ENCODE peak calls at places on chromosomes 1 and 21, in eight cellular contexts. One of them, this sample, is unnamed.

GRCh38 chr1:55214903-55215193 is 316 bp downstream of the USP24 start:
- DNase-seq in AG04450: no peak
- DNase-seq in A549: no peak
- DNase-seq in CD4-positive, CD25-positive, alpha-beta regulatory T cell: no peak
- DNase-seq in GM12878: no peak
- DNase-seq in right cardiac atrium: peak
- DNase-seq in mammary epithelial cell: no peak
- DNase-seq in PC-9: peak
- DNase-seq in this sample: no peak

GRCh38 chr1:175073054-175073453 is 5.4 kb downstream of the TNN start:
- DNase-seq in right cardiac atrium: no peak
- DNase-seq in A549: no peak
- DNase-seq in CD4-positive, CD25-positive, alpha-beta regulatory T cell: no peak
- DNase-seq in mammary epithelial cell: no peak
- DNase-seq in PC-9: no peak
- DNase-seq in GM12878: no peak
- DNase-seq in AG04450: no peak
- DNase-seq in this sample: no peak

GRCh38 chr1:226975259-226975908 is 35.3 kb downstream of the COQ8A start:
- DNase-seq in CD4-positive, CD25-positive, alpha-beta regulatory T cell: no peak
- DNase-seq in A549: no peak
- DNase-seq in PC-9: no peak
- DNase-seq in GM12878: no peak
- DNase-seq in AG04450: no peak
- DNase-seq in right cardiac atrium: peak
- DNase-seq in mammary epithelial cell: no peak
- DNase-seq in this sample: no peak

GRCh38 chr1:167627865-167628641 is 2.0 kb upstream of the RCSD1 start:
- DNase-seq in mammary epithelial cell: no peak
- DNase-seq in CD4-positive, CD25-positive, alpha-beta regulatory T cell: peak
- DNase-seq in AG04450: no peak
- DNase-seq in A549: no peak
- DNase-seq in GM12878: peak
- DNase-seq in PC-9: peak
- DNase-seq in right cardiac atrium: no peak
- DNase-seq in this sample: no peak

GRCh38 chr1:115179397-115179835 is 90.1 kb upstream of the TSPAN2 start:
- DNase-seq in right cardiac atrium: peak
- DNase-seq in A549: peak
- DNase-seq in GM12878: no peak
- DNase-seq in AG04450: peak
- DNase-seq in mammary epithelial cell: peak
- DNase-seq in CD4-positive, CD25-positive, alpha-beta regulatory T cell: no peak
- DNase-seq in PC-9: peak
- DNase-seq in this sample: no peak

GRCh38 chr1:3590951-3591865 is 20.1 kb downstream of the MEGF6 start:
- DNase-seq in CD4-positive, CD25-positive, alpha-beta regulatory T cell: no peak
- DNase-seq in AG04450: no peak
- DNase-seq in A549: no peak
- DNase-seq in right cardiac atrium: no peak
- DNase-seq in PC-9: no peak
- DNase-seq in GM12878: no peak
- DNase-seq in mammary epithelial cell: no peak
- DNase-seq in this sample: no peak

GRCh38 chr1:5311147-5311546 is 656.7 kb downstream of the AJAP1 start:
- DNase-seq in A549: no peak
- DNase-seq in PC-9: no peak
- DNase-seq in AG04450: no peak
- DNase-seq in right cardiac atrium: no peak
- DNase-seq in CD4-positive, CD25-positive, alpha-beta regulatory T cell: no peak
- DNase-seq in GM12878: no peak
- DNase-seq in mammary epithelial cell: no peak
- DNase-seq in this sample: no peak

GRCh38 chr1:157047064-157047410 is 1.5 kb upstream of the ARHGEF11 start:
- DNase-seq in A549: no peak
- DNase-seq in CD4-positive, CD25-positive, alpha-beta regulatory T cell: no peak
- DNase-seq in PC-9: no peak
- DNase-seq in AG04450: no peak
- DNase-seq in right cardiac atrium: no peak
- DNase-seq in mammary epithelial cell: no peak
- DNase-seq in GM12878: no peak
- DNase-seq in this sample: no peak

GRCh38 chr1:152029144-152029936 is 7.5 kb downstream of the S100A11 start:
- DNase-seq in AG04450: no peak
- DNase-seq in CD4-positive, CD25-positive, alpha-beta regulatory T cell: no peak
- DNase-seq in right cardiac atrium: no peak
- DNase-seq in A549: no peak
- DNase-seq in PC-9: peak
- DNase-seq in mammary epithelial cell: peak
- DNase-seq in GM12878: no peak
- DNase-seq in this sample: no peak

GRCh38 chr1:166410083-166410385 is 243.2 kb upstream of the FAM78B start:
- DNase-seq in mammary epithelial cell: no peak
- DNase-seq in CD4-positive, CD25-positive, alpha-beta regulatory T cell: no peak
- DNase-seq in A549: no peak
- DNase-seq in GM12878: no peak
- DNase-seq in PC-9: no peak
- DNase-seq in right cardiac atrium: no peak
- DNase-seq in AG04450: no peak
- DNase-seq in this sample: no peak

GRCh38 chr1:178560871-178561376 is 48.0 kb downstream of the TEX35 start:
- DNase-seq in CD4-positive, CD25-positive, alpha-beta regulatory T cell: no peak
- DNase-seq in AG04450: no peak
- DNase-seq in mammary epithelial cell: no peak
- DNase-seq in PC-9: no peak
- DNase-seq in A549: no peak
- DNase-seq in right cardiac atrium: no peak
- DNase-seq in GM12878: no peak
- DNase-seq in this sample: no peak

GRCh38 chr1:93751391-93752250 is 70.0 kb upstream of the BCAR3 start:
- DNase-seq in PC-9: no peak
- DNase-seq in mammary epithelial cell: no peak
- DNase-seq in A549: no peak
- DNase-seq in GM12878: no peak
- DNase-seq in CD4-positive, CD25-positive, alpha-beta regulatory T cell: no peak
- DNase-seq in AG04450: no peak
- DNase-seq in right cardiac atrium: peak
- DNase-seq in this sample: no peak

GRCh38 chr21:36147891-36148290 is 8.7 kb upstream of the DOP1B start:
- DNase-seq in GM12878: no peak
- DNase-seq in A549: no peak
- DNase-seq in CD4-positive, CD25-positive, alpha-beta regulatory T cell: no peak
- DNase-seq in right cardiac atrium: no peak
- DNase-seq in AG04450: no peak
- DNase-seq in PC-9: no peak
- DNase-seq in mammary epithelial cell: no peak
- DNase-seq in this sample: no peak

GRCh38 chr1:174768949-174769348 is 230.8 kb upstream of the CACYBP start:
- DNase-seq in A549: no peak
- DNase-seq in CD4-positive, CD25-positive, alpha-beta regulatory T cell: no peak
- DNase-seq in AG04450: no peak
- DNase-seq in PC-9: no peak
- DNase-seq in GM12878: no peak
- DNase-seq in mammary epithelial cell: peak
- DNase-seq in right cardiac atrium: no peak
- DNase-seq in this sample: no peak

GRCh38 chr1:172970186-172970585 is 80.6 kb downstream of the TNFSF18 start:
- DNase-seq in AG04450: no peak
- DNase-seq in A549: peak
- DNase-seq in mammary epithelial cell: peak
- DNase-seq in GM12878: no peak
- DNase-seq in CD4-positive, CD25-positive, alpha-beta regulatory T cell: no peak
- DNase-seq in PC-9: no peak
- DNase-seq in right cardiac atrium: no peak
- DNase-seq in this sample: no peak

GRCh38 chr1:27604579-27605299 is 795 bp upstream of the AHDC1 start:
- DNase-seq in GM12878: no peak
- DNase-seq in mammary epithelial cell: no peak
- DNase-seq in CD4-positive, CD25-positive, alpha-beta regulatory T cell: no peak
- DNase-seq in PC-9: no peak
- DNase-seq in right cardiac atrium: peak
- DNase-seq in AG04450: no peak
- DNase-seq in A549: no peak
- DNase-seq in this sample: no peak

GRCh38 chr1:26705788-26706237 is 10.0 kb downstream of the ARID1A start:
- DNase-seq in PC-9: peak
- DNase-seq in GM12878: no peak
- DNase-seq in A549: peak
- DNase-seq in right cardiac atrium: no peak
- DNase-seq in mammary epithelial cell: no peak
- DNase-seq in AG04450: no peak
- DNase-seq in CD4-positive, CD25-positive, alpha-beta regulatory T cell: no peak
- DNase-seq in this sample: no peak

DNA sequence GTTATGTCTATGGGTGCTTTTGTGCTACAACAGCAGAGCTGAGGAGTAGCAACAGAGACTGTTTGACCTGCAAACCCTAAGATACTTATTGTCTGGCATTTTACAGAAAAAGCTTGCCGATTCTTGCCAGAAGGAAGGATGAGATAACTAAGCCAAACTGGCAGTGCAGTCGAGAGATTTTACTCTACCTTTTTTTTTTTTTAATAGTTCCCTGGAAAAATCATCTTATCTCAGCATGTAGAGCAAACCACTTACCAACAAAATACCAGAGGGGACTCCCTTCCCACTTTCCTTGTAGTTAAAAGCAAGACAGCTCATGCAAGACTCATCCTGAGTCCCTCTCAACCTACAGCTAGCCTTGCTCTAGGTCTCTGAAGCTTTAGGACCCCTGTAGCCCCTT is 132.9 kb downstream of the SYT2 start:
- DNase-seq in GM12878: no peak
- DNase-seq in right cardiac atrium: no peak
- DNase-seq in mammary epithelial cell: no peak
- DNase-seq in PC-9: no peak
- DNase-seq in CD4-positive, CD25-positive, alpha-beta regulatory T cell: no peak
- DNase-seq in AG04450: no peak
- DNase-seq in A549: no peak
- DNase-seq in this sample: no peak
- H3K27ac ChIP-seq in GM12878: no peak
- H3K27ac ChIP-seq in right cardiac atrium: peak
- H3K27ac ChIP-seq in mammary epithelial cell: peak
- H3K27ac ChIP-seq in PC-9: peak
- H3K27ac ChIP-seq in CD4-positive, CD25-positive, alpha-beta regulatory T cell: no peak
- H3K27ac ChIP-seq in AG04450: peak
- H3K27ac ChIP-seq in A549: peak
- H3K27ac ChIP-seq in this sample: peak

DNA sequence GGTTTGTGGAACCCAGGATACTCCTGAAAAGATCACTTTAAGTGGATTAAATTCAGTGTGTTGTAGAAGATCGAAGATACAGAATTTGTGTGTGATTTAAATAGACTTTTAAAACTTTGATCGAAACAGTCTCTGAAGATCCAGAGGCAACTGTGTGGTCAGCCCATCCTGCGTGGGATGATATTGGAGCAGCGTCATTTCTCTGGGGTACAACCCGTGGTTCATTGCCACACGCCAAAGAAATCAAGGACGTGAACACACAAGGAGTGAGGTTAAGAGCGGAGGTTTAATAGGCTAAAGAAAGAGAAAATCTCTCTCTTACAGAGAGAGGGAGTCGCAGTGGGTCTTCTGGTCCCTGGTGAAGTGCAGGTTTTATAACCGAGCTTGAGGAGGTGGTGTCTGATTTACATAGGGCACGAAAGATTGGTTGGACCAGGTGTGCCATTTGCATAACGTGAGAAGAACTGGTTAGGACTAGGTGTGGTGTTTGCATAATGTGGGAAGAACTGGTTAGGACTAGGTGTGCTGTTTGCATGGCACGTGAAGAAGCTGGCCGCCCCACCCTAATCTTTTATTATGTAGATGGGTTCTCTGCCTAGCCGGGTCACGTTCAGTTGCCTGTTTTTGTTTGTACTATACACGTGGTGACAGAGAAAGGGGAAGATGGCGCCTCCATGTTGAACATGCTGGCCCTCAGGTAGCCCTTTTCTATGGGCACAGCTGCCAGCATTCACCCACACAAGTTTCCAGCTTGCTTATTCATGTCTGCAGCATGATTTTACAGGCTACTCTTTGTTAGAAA is 82.3 kb downstream of the ADSS2 start:
- DNase-seq in A549: no peak
- DNase-seq in GM12878: no peak
- DNase-seq in mammary epithelial cell: no peak
- DNase-seq in right cardiac atrium: no peak
- DNase-seq in CD4-positive, CD25-positive, alpha-beta regulatory T cell: no peak
- DNase-seq in AG04450: no peak
- DNase-seq in PC-9: no peak
- DNase-seq in this sample: peak
- H3K27ac ChIP-seq in A549: no peak
- H3K27ac ChIP-seq in GM12878: no peak
- H3K27ac ChIP-seq in mammary epithelial cell: no peak
- H3K27ac ChIP-seq in right cardiac atrium: no peak
- H3K27ac ChIP-seq in CD4-positive, CD25-positive, alpha-beta regulatory T cell: no peak
- H3K27ac ChIP-seq in AG04450: no peak
- H3K27ac ChIP-seq in PC-9: no peak
- H3K27ac ChIP-seq in this sample: no peak

DNA sequence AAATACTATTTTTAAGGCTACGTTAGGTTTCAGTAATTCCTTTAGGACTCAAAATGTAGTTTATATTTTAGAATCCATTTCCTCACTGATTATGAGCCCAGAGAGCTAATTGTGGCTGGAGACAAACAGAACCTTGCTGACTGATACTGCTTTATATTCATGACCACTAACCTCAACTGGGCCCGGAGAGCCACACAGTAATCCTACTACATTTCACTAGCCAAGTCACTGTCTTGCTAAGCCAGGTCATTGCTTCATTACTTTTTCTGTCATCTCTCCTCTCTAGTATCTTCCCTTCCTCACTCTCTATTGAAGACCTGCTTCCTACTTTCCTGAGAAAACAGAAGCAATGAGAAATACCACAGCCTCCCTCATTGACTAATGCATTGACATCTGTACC is 24.7 kb downstream of the IL23R start:
- DNase-seq in GM12878: no peak
- DNase-seq in A549: no peak
- DNase-seq in CD4-positive, CD25-positive, alpha-beta regulatory T cell: no peak
- DNase-seq in mammary epithelial cell: no peak
- DNase-seq in AG04450: no peak
- DNase-seq in right cardiac atrium: no peak
- DNase-seq in PC-9: no peak
- DNase-seq in this sample: no peak
- H3K27ac ChIP-seq in GM12878: no peak
- H3K27ac ChIP-seq in A549: no peak
- H3K27ac ChIP-seq in CD4-positive, CD25-positive, alpha-beta regulatory T cell: no peak
- H3K27ac ChIP-seq in mammary epithelial cell: no peak
- H3K27ac ChIP-seq in AG04450: no peak
- H3K27ac ChIP-seq in right cardiac atrium: no peak
- H3K27ac ChIP-seq in PC-9: no peak
- H3K27ac ChIP-seq in this sample: no peak

DNA sequence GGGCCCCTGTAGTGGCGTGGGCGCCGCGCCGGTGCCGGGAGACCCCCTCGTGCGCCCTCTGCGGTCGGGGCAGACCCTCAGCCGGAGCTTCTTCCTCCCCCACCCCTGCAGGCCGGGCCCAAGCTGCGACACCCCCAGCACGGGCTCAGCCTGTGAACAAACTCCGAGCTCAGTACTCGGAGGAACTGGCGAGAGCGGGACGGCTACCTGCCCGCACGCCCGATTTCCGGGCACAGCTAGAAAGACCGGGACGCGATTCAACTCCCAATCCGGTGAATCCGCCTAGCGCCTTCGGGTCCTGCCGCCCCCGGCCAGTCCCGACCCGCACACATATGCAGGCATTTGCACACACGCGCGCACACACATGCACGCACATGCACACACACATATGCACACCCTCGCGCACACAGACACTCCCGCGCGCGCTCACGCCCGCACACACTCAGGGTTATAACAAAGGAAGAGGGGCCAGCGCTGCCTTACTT is 580 bp upstream of the BLACAT1 start:
- DNase-seq in AG04450: no peak
- DNase-seq in PC-9: no peak
- DNase-seq in GM12878: no peak
- DNase-seq in right cardiac atrium: no peak
- DNase-seq in mammary epithelial cell: no peak
- DNase-seq in CD4-positive, CD25-positive, alpha-beta regulatory T cell: no peak
- DNase-seq in A549: no peak
- DNase-seq in this sample: no peak
- H3K27ac ChIP-seq in AG04450: no peak
- H3K27ac ChIP-seq in PC-9: no peak
- H3K27ac ChIP-seq in GM12878: no peak
- H3K27ac ChIP-seq in right cardiac atrium: no peak
- H3K27ac ChIP-seq in mammary epithelial cell: no peak
- H3K27ac ChIP-seq in CD4-positive, CD25-positive, alpha-beta regulatory T cell: no peak
- H3K27ac ChIP-seq in A549: no peak
- H3K27ac ChIP-seq in this sample: no peak